ENCODE peak calls at places on chromosomes 11 and 22, in six cellular contexts. A is AG04449; P is fibroblast of pulmonary artery; Y is activated CD4-positive, alpha-beta T cell treated with anti-CD3 and anti-CD28 coated beads, Interleukin-2, amount 50 U/mL, for 1 hour; S is D341Med; D is stimulated activated CD8-positive, alpha-beta memory T cell treated with anti-CD3 and anti-CD28 coated beads, Interleukin-4, amount 100 ng/mL, for 1 hour. O is an unnamed sample.

GRCh38 chr11:70072471-70073187 is 5.5 kb upstream of the ANO1 start:
- DNase-seq in D (no peak), A (no peak), Y (no peak), S (peak), P (no peak), O (no peak)

GRCh38 chr11:77396911-77397310 is 77.0 kb downstream of the PAK1 start:
- DNase-seq in D (no peak), Y (no peak), P (no peak), S (no peak), A (no peak), O (no peak)

GRCh38 chr11:78795862-78796261 is 221.2 kb upstream of the NARS2 start:
- DNase-seq in P (no peak), A (no peak), D (no peak), S (no peak), Y (no peak), O (no peak)

GRCh38 chr22:28402066-28402465 is 277.6 kb downstream of the TTC28 start:
- DNase-seq in A (no peak), D (no peak), P (no peak), Y (no peak), S (no peak), O (no peak)

GRCh38 chr11:44980533-44981427 is 30.1 kb upstream of the TP53I11 start:
- DNase-seq in D (no peak), Y (no peak), A (no peak), S (no peak), P (no peak), O (no peak)

GRCh38 chr11:19820100-19820499 is 107.5 kb downstream of the NAV2 start:
- DNase-seq in D (no peak), S (no peak), A (peak), Y (no peak), P (no peak), O (peak)

GRCh38 chr11:64229959-64230208 is 464 bp upstream of the DNAJC4 start:
- DNase-seq in Y (no peak), S (no peak), A (no peak), D (no peak), P (no peak), O (no peak)

GRCh38 chr11:75264971-75265370 is 24.4 kb downstream of the TPBGL start:
- DNase-seq in S (no peak), Y (no peak), P (no peak), D (no peak), A (no peak), O (no peak)

GRCh38 chr22:47391169-47392053 is 629.0 kb downstream of the TBC1D22A start:
- DNase-seq in D (no peak), S (no peak), A (no peak), Y (no peak), P (no peak), O (no peak)

O was measured in fibroblast of mammary gland.